ENCODE peak calls at places on chromosomes 7 and 10, in five cellular contexts. C is fibroblast of the conjunctiva; D is brain microvascular endothelial cell; K is stimulated activated CD8-positive, alpha-beta memory T cell treated with anti-CD3 and anti-CD28 coated beads, Interleukin-4, amount 100 ng/mL, for 4 hours; A is pons. L is an unnamed sample.

GRCh38 chr7:104700336-104700735 is 313.7 kb upstream of the KMT2E start:
- DNase-seq in C (no peak), D (no peak), K (no peak), A (no peak), L (no peak)

GRCh38 chr10:102335184-102335583 is 60.3 kb upstream of the NFKB2 start:
- DNase-seq in C (no peak), D (no peak), K (no peak), A (peak), L (no peak)

GRCh38 chr7:8056431-8056830 is 87.8 kb downstream of the GLCCI1 start:
- DNase-seq in C (no peak), D (no peak), K (no peak), A (no peak), L (no peak)

GRCh38 chr7:68420342-68420750 is 1177.9 kb upstream of the AUTS2 start:
- DNase-seq in C (no peak), D (no peak), K (no peak), A (peak), L (no peak)

GRCh38 chr7:139783647-139784385 is 6.0 kb upstream of the HIPK2 start:
- DNase-seq in C (no peak), D (no peak), K (no peak), A (no peak), L (no peak)

GRCh38 chr7:81769891-81770818 is at the start of gene HGF:
- DNase-seq in C (peak), D (peak), K (no peak), A (peak), L (peak)

GRCh38 chr10:46229144-46229563 is 57.6 kb upstream of the ANTXRL start:
- DNase-seq in C (no peak), D (no peak), K (no peak), A (peak), L (no peak)

GRCh38 chr10:90276894-90277447 is 575.6 kb downstream of the KIF20B start:
- DNase-seq in C (no peak), D (peak), K (no peak), A (no peak), L (no peak)

GRCh38 chr10:43353495-43354324 is 17.7 kb upstream of the FXYD4 start:
- DNase-seq in C (no peak), D (no peak), K (no peak), A (peak), L (no peak)

GRCh38 chr7:39017369-39017768 is 39.7 kb downstream of the POU6F2 start:
- DNase-seq in C (no peak), D (peak), K (no peak), A (no peak), L (no peak)

GRCh38 chr7:33334349-33334748 is 205.0 kb downstream of the BBS9 start:
- DNase-seq in C (peak), D (peak), K (no peak), A (no peak), L (no peak)

GRCh38 chr10:11424456-11425287 is 186.8 kb downstream of the USP6NL start:
- DNase-seq in C (peak), D (peak), K (no peak), A (peak), L (peak)

GRCh38 chr7:133484135-133484534 is 231.3 kb downstream of the EXOC4 start:
- DNase-seq in C (no peak), D (no peak), K (peak), A (no peak), L (no peak)

GRCh38 chr10:108782411-108782810 is 1140.9 kb downstream of the XPNPEP1 start:
- DNase-seq in C (no peak), D (no peak), K (no peak), A (no peak), L (no peak)

GRCh38 chr7:31875424-31875823 is 188.4 kb downstream of the PPP1R17 start:
- DNase-seq in C (no peak), D (no peak), K (no peak), A (peak), L (no peak)

GRCh38 chr7:155942226-155942950 is 130.1 kb upstream of the SHH start:
- DNase-seq in C (no peak), D (no peak), K (no peak), A (no peak), L (no peak)

GRCh38 chr10:77179015-77179695 is 458.5 kb downstream of the KCNMA1 start:
- DNase-seq in C (peak), D (peak), K (no peak), A (no peak), L (peak)

GRCh38 chr10:5692476-5693358 is 8.1 kb downstream of the TASOR2 start:
- DNase-seq in C (no peak), D (peak), K (peak), A (peak), L (no peak)

GRCh38 chr7:120979765-120980499 is 8.6 kb upstream of the CPED1 start:
- DNase-seq in C (no peak), D (no peak), K (no peak), A (peak), L (no peak)

GRCh38 chr7:101950450-101951119 is 133.2 kb downstream of the CUX1 start:
- DNase-seq in C (peak), D (peak), K (no peak), A (no peak), L (peak)

GRCh38 chr7:41232086-41232485 is 470.8 kb downstream of the INHBA start:
- DNase-seq in C (no peak), D (peak), K (no peak), A (no peak), L (no peak)

GRCh38 chr7:76142861-76143260 is 58.8 kb upstream of the SRRM3 start:
- DNase-seq in C (no peak), D (no peak), K (no peak), A (no peak), L (no peak)

GRCh38 chr7:156474241-156474743 is 166.3 kb upstream of the RNF32 start:
- DNase-seq in C (no peak), D (peak), K (no peak), A (no peak), L (peak)

GRCh38 chr10:125698599-125698998 is 15.6 kb upstream of the TEX36 start:
- DNase-seq in C (no peak), D (no peak), K (no peak), A (no peak), L (no peak)

GRCh38 chr10:92822060-92822634 is 26.2 kb upstream of the EXOC6 start:
- DNase-seq in C (peak), D (peak), K (no peak), A (peak), L (peak)